ENCODE peak calls at places on chromosomes 1 and 21, in six cellular contexts. D is GM12865; M is fibroblast of lung; A is activated CD8-positive, alpha-beta T cell treated with anti-CD3 and anti-CD28 coated beads for 36 hours; I is heart left ventricle; Z is nephron progenitor cell. E is an unnamed sample.

GRCh38 chr1:27994060-27994459 is 34.3 kb downstream of the XKR8 start:
- DNase-seq in Z (no peak), I (no peak), D (no peak), M (no peak), A (no peak), E (no peak)

GRCh38 chr1:240803151-240803550 is 191.2 kb upstream of the GREM2 start:
- DNase-seq in Z (no peak), I (no peak), A (no peak), M (peak; percentile 33), D (no peak), E (no peak)

GRCh38 chr21:34844033-34844923 is 175.5 kb downstream of the CLIC6 start:
- DNase-seq in I (no peak), M (no peak), Z (no peak), D (peak; percentile 29), A (no peak), E (peak; percentile 64)

GRCh38 chr1:86750530-86750929 is 46.2 kb downstream of the SH3GLB1 start:
- DNase-seq in Z (no peak), M (no peak), D (no peak), A (no peak), I (no peak), E (no peak)

GRCh38 chr1:98405581-98406059 is 255.9 kb upstream of the SNX7 start:
- DNase-seq in I (no peak), M (no peak), Z (no peak), D (peak; percentile 73), A (no peak), E (no peak)

GRCh38 chr1:223860051-223860559 is 14.4 kb upstream of the TP53BP2 start:
- DNase-seq in A (no peak), D (no peak), Z (no peak), I (no peak), M (no peak), E (no peak)

GRCh38 chr1:225911207-225912130 is 12.6 kb downstream of the PYCR2 start:
- DNase-seq in Z (peak; percentile 81), M (peak; percentile 41), I (peak; percentile 51), A (peak; percentile 78), D (peak; percentile 72), E (peak; percentile 85)

GRCh38 chr1:158521666-158522058 is 32.5 kb downstream of the OR6Y1 start:
- DNase-seq in M (no peak), D (no peak), I (no peak), A (no peak), Z (no peak), E (no peak)

GRCh38 chr1:244322181-244322580 is 129.5 kb downstream of the ADSS2 start:
- DNase-seq in D (no peak), I (no peak), Z (no peak), M (peak; percentile 9), A (no peak), E (no peak)

GRCh38 chr1:27614048-27614624 is 10.2 kb upstream of the AHDC1 start:
- DNase-seq in Z (no peak), A (no peak), D (no peak), I (no peak), M (no peak), E (no peak)

GRCh38 chr1:202821467-202821866 is 10.7 kb downstream of the PCAT6 start:
- DNase-seq in M (no peak), D (no peak), A (no peak), I (no peak), Z (no peak), E (no peak)

GRCh38 chr1:205348559-205349477 is 7.9 kb downstream of the KLHDC8A start:
- DNase-seq in D (no peak), A (no peak), M (no peak), Z (no peak), I (no peak), E (no peak)

GRCh38 chr1:38558476-38559179 is 300.9 kb downstream of the RRAGC start:
- DNase-seq in D (peak; percentile 63), A (peak; percentile 27), I (no peak), Z (peak; percentile 84), M (no peak), E (no peak)

GRCh38 chr1:94643776-94644175 is 102.2 kb upstream of the F3 start:
- DNase-seq in M (no peak), I (no peak), D (no peak), A (no peak), Z (no peak), E (no peak)

GRCh38 chr1:216293673-216294072 is 129.6 kb downstream of the USH2A start:
- DNase-seq in Z (no peak), D (no peak), I (no peak), A (no peak), M (peak; percentile 95), E (no peak)

DNA sequence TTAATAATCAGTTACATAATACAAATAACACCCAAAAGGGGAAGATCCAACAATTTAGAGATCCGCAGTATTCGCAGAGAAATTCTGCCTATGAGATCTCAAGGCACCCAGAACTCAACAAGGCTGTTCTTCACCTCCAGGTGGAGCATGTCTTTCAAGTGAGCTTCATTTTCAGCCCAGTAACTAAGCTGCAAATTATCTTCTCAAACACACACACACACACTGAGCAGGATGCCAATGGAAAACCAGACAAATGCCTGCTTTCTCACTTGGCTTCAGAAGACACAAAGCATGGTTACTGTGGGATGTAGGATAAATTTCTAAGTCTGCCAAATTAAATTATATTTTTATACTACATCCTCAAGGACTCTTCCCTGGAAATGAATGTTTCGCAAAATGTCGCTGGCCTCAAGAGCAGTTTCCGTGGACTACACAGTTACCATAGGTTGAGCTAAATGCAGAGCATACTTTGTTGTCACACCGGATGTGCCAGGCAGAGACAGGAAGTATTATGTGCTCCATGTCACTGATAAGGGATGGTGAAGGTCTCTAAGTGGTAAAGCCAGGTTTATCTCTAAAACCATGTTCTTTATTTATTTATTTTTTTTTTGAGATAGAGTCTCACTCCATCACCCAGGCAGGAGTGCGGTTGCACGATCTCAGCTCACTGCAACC is 30.3 kb downstream of the UBR4 start:
- DNase-seq in D (peak; percentile 38), A (peak; percentile 49), M (peak; percentile 51), Z (no peak), I (no peak), E (no peak)
- TF ChIP-seq CTCF in D (peak; percentile 30), A (peak; percentile 45), M (peak; percentile 39), Z (no peak), I (peak; percentile 51), E (no peak)

GRCh38 chr21:30255679-30256078 is 27.1 kb downstream of the KRTAP24-1 start:
- DNase-seq in D (no peak), Z (no peak), I (no peak), M (no peak), A (no peak), E (no peak)

GRCh38 chr21:30251781-30252180 is 31.0 kb downstream of the KRTAP24-1 start:
- DNase-seq in M (no peak), I (no peak), D (no peak), A (no peak), Z (no peak), E (no peak)

GRCh38 chr21:30256100-30256499 is 26.6 kb downstream of the KRTAP24-1 start:
- DNase-seq in I (no peak), Z (no peak), M (no peak), D (no peak), A (no peak), E (no peak)

GRCh38 chr21:30257773-30258172 is 25.0 kb downstream of the KRTAP24-1 start:
- DNase-seq in Z (peak; percentile 6), A (no peak), I (no peak), M (peak; percentile 9), D (peak; percentile 16), E (no peak)
- TF ChIP-seq CTCF in Z (peak; percentile 28), A (no peak), I (peak; percentile 41), M (no peak), D (peak; percentile 11), E (no peak)

DNA sequence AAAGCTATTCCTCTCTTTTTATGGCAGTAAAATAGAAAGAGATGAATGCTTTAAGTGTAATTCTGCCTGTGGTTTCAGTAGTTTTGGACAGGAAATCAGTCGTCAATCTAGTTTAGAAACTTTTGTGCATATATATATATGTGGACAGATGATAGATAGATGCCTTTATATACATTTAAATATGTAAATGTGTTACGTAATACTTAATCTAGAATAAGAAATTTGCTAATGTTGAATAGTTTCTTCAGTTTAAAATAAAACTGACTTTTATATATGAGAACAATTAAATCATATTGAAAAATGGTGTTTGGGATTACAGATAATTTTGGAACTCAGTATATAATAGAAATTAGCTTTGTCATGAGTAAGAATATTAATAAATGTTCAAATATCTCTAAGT is 1165.7 kb upstream of the NCAM2 start:
- DNase-seq in D (no peak), M (no peak), I (no peak), Z (no peak), A (no peak), E (no peak)
- TF ChIP-seq CTCF in D (no peak), M (no peak), I (no peak), Z (no peak), A (no peak), E (no peak)

DNA sequence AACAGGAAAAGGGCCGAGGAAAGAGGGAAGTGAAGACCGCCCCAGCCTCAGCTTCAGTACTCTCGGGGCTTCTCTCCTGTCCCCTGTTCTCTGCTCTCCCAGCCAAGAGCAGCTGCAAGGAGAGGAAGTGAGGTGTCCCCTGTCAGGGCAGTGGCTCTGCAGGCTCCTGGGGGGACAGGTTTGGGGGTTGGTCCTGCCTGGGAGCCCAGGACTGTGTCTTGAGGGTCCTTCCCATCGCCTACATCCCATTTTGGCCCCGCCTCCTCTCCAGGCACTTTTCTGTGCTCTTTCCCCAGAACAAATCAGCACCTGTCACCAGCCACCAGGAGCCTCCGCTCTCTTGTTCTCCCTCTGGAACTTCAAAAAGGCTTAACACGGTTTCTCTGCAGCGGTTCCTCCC is 82.6 kb downstream of the VWA5B1 start:
- DNase-seq in A (no peak), I (no peak), M (no peak), Z (no peak), D (no peak), E (no peak)
- TF ChIP-seq CTCF in A (no peak), I (no peak), M (no peak), Z (no peak), D (no peak), E (no peak)

GRCh38 chr1:35565742-35566133 is 7.4 kb upstream of the TFAP2E start:
- DNase-seq in I (no peak), M (no peak), D (no peak), Z (no peak), A (no peak), E (no peak)

GRCh38 chr1:35563166-35563565 is 5.6 kb downstream of the NCDN start:
- DNase-seq in D (no peak), M (no peak), A (no peak), Z (no peak), I (no peak), E (no peak)

GRCh38 chr1:35567947-35568558 is 5.1 kb upstream of the TFAP2E start:
- DNase-seq in D (no peak), A (no peak), I (no peak), M (no peak), Z (no peak), E (no peak)

GRCh38 chr1:35564037-35564883 is 6.7 kb downstream of the NCDN start:
- DNase-seq in M (peak; percentile 79), D (peak; percentile 90), Z (peak; percentile 87), I (peak; percentile 78), A (peak; percentile 93), E (peak; percentile 90)

GRCh38 chr1:35564884-35565741 is 7.5 kb downstream of the NCDN start:
- DNase-seq in D (no peak), Z (no peak), M (no peak), I (no peak), A (no peak), E (no peak)
- TF ChIP-seq CTCF in D (no peak), Z (no peak), M (no peak), I (peak; percentile 0), A (peak; percentile 45), E (no peak)

GRCh38 chr1:201624741-201625646 is 86.1 kb downstream of the NAV1 start:
- DNase-seq in M (peak; percentile 98), D (no peak), Z (no peak), A (no peak), I (no peak), E (no peak)
- TF ChIP-seq CTCF in M (peak; percentile 28), D (no peak), Z (no peak), A (no peak), I (no peak), E (no peak)

GRCh38 chr1:164739189-164739588 is 180.2 kb downstream of the PBX1 start:
- DNase-seq in I (no peak), D (no peak), M (no peak), Z (no peak), A (no peak), E (no peak)
- TF ChIP-seq CTCF in I (no peak), D (no peak), M (no peak), Z (no peak), A (no peak), E (no peak)